ENCODE peak calls at places on chromosomes 12 and 14, in five cellular contexts. I, N, L, B and H are unnamed samples.

GRCh38 chr12:12376636-12377448 is 20.0 kb downstream of the BORCS5 start:
- DNase-seq in I (no peak), N (no peak), L (peak; percentile 81), B (no peak), H (peak; percentile 83)

GRCh38 chr14:95445676-95446075 is 70.8 kb downstream of the SYNE3 start:
- DNase-seq in I (no peak), N (no peak), L (no peak), B (no peak), H (no peak)

GRCh38 chr12:67592228-67593011 is 56.1 kb upstream of the DYRK2 start:
- DNase-seq in I (no peak), N (no peak), L (peak; percentile 66), B (no peak), H (peak; percentile 67)

GRCh38 chr14:90651405-90651804 is 164.8 kb downstream of the TTC7B start:
- DNase-seq in I (no peak), N (no peak), L (no peak), B (no peak), H (no peak)

GRCh38 chr12:108783446-108783845 is 52.1 kb upstream of the CORO1C start:
- DNase-seq in I (no peak), N (no peak), L (no peak), B (no peak), H (no peak)

GRCh38 chr14:72780771-72781170 is 113.1 kb downstream of the DPF3 start:
- DNase-seq in I (no peak), N (no peak), L (no peak), B (no peak), H (peak; percentile 51)

GRCh38 chr12:119592232-119592631 is 1.3 kb upstream of the TMEM233 start:
- DNase-seq in I (no peak), N (no peak), L (peak; percentile 44), B (no peak), H (peak; percentile 11)

GRCh38 chr12:10214131-10214876 is 1.6 kb downstream of the GABARAPL1 start:
- DNase-seq in I (no peak), N (no peak), L (peak; percentile 42), B (no peak), H (peak; percentile 76)

GRCh38 chr14:100362311-100362927 is 39.3 kb downstream of the SLC25A47 start:
- DNase-seq in I (no peak), N (no peak), L (no peak), B (no peak), H (no peak)

GRCh38 chr14:63897706-63898105 is 44.9 kb downstream of the SYNE2 start:
- DNase-seq in I (no peak), N (no peak), L (no peak), B (no peak), H (peak; percentile 61)

GRCh38 chr12:12239127-12239526 is 27.7 kb downstream of the LRP6 start:
- DNase-seq in I (no peak), N (no peak), L (no peak), B (no peak), H (no peak)

GRCh38 chr12:80702889-80703605 is 4.4 kb upstream of the MYF6 start:
- DNase-seq in I (no peak), N (no peak), L (peak; percentile 65), B (no peak), H (peak; percentile 76)

GRCh38 chr12:62671321-62671720 is 204.7 kb downstream of the MON2 start:
- DNase-seq in I (no peak), N (no peak), L (no peak), B (no peak), H (no peak)

GRCh38 chr12:24510581-24511125 is 438.2 kb downstream of the BCAT1 start:
- DNase-seq in I (no peak), N (no peak), L (no peak), B (no peak), H (no peak)

GRCh38 chr12:120532701-120533238 is 1.4 kb upstream of the RNF10 start:
- DNase-seq in I (no peak), N (no peak), L (no peak), B (no peak), H (no peak)

GRCh38 chr14:39426605-39427004 is 5.6 kb downstream of the FBXO33 start:
- DNase-seq in I (no peak), N (no peak), L (peak; percentile 60), B (no peak), H (peak; percentile 73)

GRCh38 chr12:109154485-109155438 is 38.4 kb downstream of the ACACB start:
- DNase-seq in I (peak; percentile 88), N (peak; percentile 78), L (peak; percentile 94), B (peak; percentile 85), H (peak; percentile 61)

GRCh38 chr12:22969521-22969920 is 344.6 kb downstream of the ETNK1 start:
- DNase-seq in I (no peak), N (no peak), L (no peak), B (no peak), H (no peak)

GRCh38 chr14:73888460-73888725 is 1.7 kb downstream of the ZNF410 start:
- DNase-seq in I (no peak), N (no peak), L (peak; percentile 32), B (no peak), H (peak; percentile 17)

GRCh38 chr12:31586703-31587102 is 4.2 kb downstream of the DENND5B start:
- DNase-seq in I (no peak), N (no peak), L (no peak), B (no peak), H (no peak)

GRCh38 chr12:98188649-98189048 is 326.7 kb upstream of the TMPO start:
- DNase-seq in I (no peak), N (no peak), L (peak; percentile 2), B (no peak), H (peak; percentile 9)

GRCh38 chr14:34501997-34502396 is 37.5 kb downstream of the EAPP start:
- DNase-seq in I (no peak), N (no peak), L (no peak), B (no peak), H (peak; percentile 42)

GRCh38 chr12:72679147-72679757 is 407.1 kb downstream of the TRHDE start:
- DNase-seq in I (no peak), N (no peak), L (no peak), B (no peak), H (no peak)

GRCh38 chr14:54338696-54339317 is 58.0 kb upstream of the CDKN3 start:
- DNase-seq in I (no peak), N (no peak), L (peak; percentile 93), B (no peak), H (peak; percentile 73)

GRCh38 chr12:89796798-89797382 is 88.3 kb upstream of the ATP2B1 start:
- DNase-seq in I (no peak), N (no peak), L (no peak), B (no peak), H (no peak)

GRCh38 chr12:52964556-52965336 is 15.8 kb downstream of the KRT18 start:
- DNase-seq in I (no peak), N (no peak), L (no peak), B (no peak), H (no peak)

GRCh38 chr12:52969828-52970569 is 21.1 kb downstream of the KRT18 start:
- DNase-seq in I (no peak), N (no peak), L (peak; percentile 32), B (peak; percentile 91), H (no peak)

DNA sequence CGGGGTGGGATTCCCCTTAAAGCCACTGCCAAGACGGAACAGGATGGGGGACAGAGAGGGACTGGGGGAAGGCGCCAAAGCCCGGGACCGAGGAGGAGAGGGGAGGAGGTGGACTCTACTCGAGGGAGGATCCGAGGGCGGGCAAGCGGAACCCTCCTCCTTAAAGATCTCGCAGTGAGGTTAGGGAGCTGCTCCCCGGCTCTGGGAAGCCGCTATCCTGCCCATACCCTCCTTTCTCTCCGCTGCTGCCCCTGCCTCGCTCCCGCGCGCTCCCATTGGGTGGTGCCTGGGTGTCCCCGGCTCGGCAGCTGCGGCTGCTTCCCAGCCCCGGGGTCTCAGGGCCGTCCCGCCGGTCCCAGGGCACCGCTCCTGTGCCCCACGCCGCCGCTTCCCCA is 16.4 kb downstream of the KRT18 start:
- DNase-seq in I (no peak), N (no peak), L (no peak), B (no peak), H (no peak)
- H3K4me3 ChIP-seq in I (no peak overlapping the region), N (no peak overlapping the region), L (no peak overlapping the region), B (peak overlapping the region; percentile 22), H (no peak overlapping the region)

GRCh38 chr12:33432992-33433391 is 6.6 kb downstream of the SYT10 start:
- DNase-seq in I (no peak), N (no peak), L (no peak), B (no peak), H (no peak)

GRCh38 chr12:33429468-33429867 is 10.2 kb downstream of the SYT10 start:
- DNase-seq in I (no peak), N (no peak), L (no peak), B (no peak), H (no peak)

GRCh38 chr12:33423706-33424105 is 15.9 kb downstream of the SYT10 start:
- DNase-seq in I (no peak), N (no peak), L (no peak), B (no peak), H (no peak)

GRCh38 chr12:33431648-33432047 is 8.0 kb downstream of the SYT10 start:
- DNase-seq in I (no peak), N (no peak), L (peak; percentile 61), B (no peak), H (no peak)

GRCh38 chr12:33427071-33427470 is 12.5 kb downstream of the SYT10 start:
- DNase-seq in I (no peak), N (no peak), L (peak; percentile 45), B (no peak), H (no peak)
- TF ChIP-seq CTCF in I (no peak), N (peak; percentile 3), L (peak; percentile 48), B (no peak), H (no peak)

DNA sequence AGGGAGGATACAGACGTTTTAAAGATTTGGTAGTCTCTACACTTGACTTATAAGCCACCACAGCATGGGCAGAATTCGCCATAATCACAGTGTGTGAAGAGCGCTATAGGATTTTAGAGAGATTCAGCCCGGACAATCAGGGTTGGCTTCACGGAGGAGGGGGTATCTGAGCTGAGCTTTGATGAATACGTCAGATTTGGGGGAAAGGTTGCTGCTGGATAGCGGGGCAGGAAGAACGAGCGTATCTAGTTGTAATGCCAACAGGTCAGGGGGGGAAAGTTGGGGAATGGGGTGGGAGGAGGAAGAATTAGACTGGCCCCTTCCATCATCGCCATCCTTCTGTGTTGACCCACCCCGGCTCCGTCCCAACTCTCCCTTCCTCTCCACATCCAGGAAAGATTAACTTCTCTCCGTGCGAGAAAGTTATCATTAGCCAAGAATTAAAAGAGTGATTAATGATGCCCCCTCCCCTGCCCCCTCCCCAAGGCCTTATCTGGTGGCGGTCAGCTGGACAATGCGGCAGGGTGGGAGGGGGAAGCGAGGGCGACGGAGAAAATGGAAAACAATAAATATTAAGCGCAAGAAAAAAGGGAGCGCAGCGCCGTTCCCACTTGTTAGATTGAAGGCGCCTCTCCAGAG is 13.5 kb upstream of the GPATCH2L start:
- DNase-seq in I (no peak), N (no peak), L (no peak), B (no peak), H (no peak)
- H3K4me3 ChIP-seq in I (no peak overlapping the region), N (no peak overlapping the region), L (no peak overlapping the region), B (peak overlapping the region; percentile 40), H (no peak overlapping the region)

DNA sequence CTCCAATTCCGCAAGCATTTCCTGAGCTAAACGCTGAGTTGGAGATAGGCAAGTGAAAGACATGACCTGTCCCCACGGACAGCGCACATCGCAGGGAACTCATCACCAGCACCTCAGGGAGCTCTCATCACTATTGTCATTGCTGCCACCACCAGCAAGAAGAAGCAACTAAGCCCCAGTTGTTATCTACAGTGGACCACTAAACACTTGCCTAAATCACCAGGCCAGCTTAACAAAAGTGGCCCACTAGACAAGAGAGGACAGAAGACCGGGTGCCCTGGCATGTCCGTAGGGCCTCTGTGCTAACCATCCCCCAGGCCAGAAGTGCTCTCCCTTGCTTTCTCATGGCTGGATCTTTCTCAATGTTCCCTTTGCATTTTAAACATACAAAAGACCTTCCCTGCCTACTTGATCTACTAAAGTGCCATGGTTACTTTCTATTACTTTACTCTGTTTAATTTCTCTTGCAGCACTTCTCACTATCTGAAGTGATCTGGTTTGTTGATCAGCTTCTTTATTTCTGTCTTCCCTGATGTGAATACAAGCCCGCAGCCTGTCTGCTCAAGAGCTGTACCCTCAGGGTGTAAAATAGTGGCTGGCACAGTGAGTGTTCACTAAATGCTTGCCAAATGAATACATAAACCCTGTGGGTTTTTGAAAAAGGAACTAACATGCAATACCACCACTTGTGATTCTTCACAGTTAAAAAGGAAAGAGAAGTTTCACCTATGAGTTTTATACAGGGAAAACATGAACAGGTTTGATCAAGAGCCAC is 60.9 kb upstream of the RFLNA start:
- DNase-seq in I (no peak), N (no peak), L (no peak), B (no peak), H (peak; percentile 39)
- TF ChIP-seq CTCF in I (no peak), N (no peak), L (no peak), B (no peak), H (no peak)